ENCODE peak calls at places on chromosomes 6 and 20, in eight cellular contexts. One of them, this sample, is unnamed.

GRCh38 chr6:32970413-32971244 is 2.2 kb downstream of the BRD2 start:
- DNase-seq in AML-193: peak
- DNase-seq in T-helper 9 cell: peak
- DNase-seq in A172: peak
- DNase-seq in adrenal gland: peak
- DNase-seq in A549: peak
- DNase-seq in uterus: peak
- DNase-seq in GM13976: peak
- DNase-seq in this sample: peak

GRCh38 chr6:21305827-21306469 is 287.6 kb upstream of the SOX4 start:
- DNase-seq in A549: no peak
- DNase-seq in AML-193: peak
- DNase-seq in A172: peak
- DNase-seq in uterus: no peak
- DNase-seq in GM13976: no peak
- DNase-seq in T-helper 9 cell: no peak
- DNase-seq in adrenal gland: no peak
- DNase-seq in this sample: no peak

GRCh38 chr6:49856282-49856681 is 10.1 kb downstream of the CRISP1 start:
- DNase-seq in A172: no peak
- DNase-seq in A549: no peak
- DNase-seq in AML-193: no peak
- DNase-seq in T-helper 9 cell: no peak
- DNase-seq in adrenal gland: no peak
- DNase-seq in uterus: no peak
- DNase-seq in GM13976: no peak
- DNase-seq in this sample: no peak

GRCh38 chr6:89369009-89369408 is 16.5 kb upstream of the UBE2J1 start:
- DNase-seq in uterus: peak
- DNase-seq in A172: peak
- DNase-seq in T-helper 9 cell: no peak
- DNase-seq in adrenal gland: peak
- DNase-seq in AML-193: no peak
- DNase-seq in GM13976: no peak
- DNase-seq in A549: no peak
- DNase-seq in this sample: no peak

GRCh38 chr6:15399651-15400470 is 154.0 kb downstream of the JARID2 start:
- DNase-seq in adrenal gland: peak
- DNase-seq in GM13976: no peak
- DNase-seq in A549: peak
- DNase-seq in A172: peak
- DNase-seq in uterus: peak
- DNase-seq in AML-193: no peak
- DNase-seq in T-helper 9 cell: no peak
- DNase-seq in this sample: no peak

GRCh38 chr20:24109008-24109407 is 120.4 kb upstream of the GGTLC1 start:
- DNase-seq in A172: no peak
- DNase-seq in AML-193: no peak
- DNase-seq in uterus: no peak
- DNase-seq in GM13976: no peak
- DNase-seq in A549: no peak
- DNase-seq in T-helper 9 cell: peak
- DNase-seq in adrenal gland: no peak
- DNase-seq in this sample: no peak

GRCh38 chr6:91317247-91317646 is 730.4 kb upstream of the MAP3K7 start:
- DNase-seq in A172: no peak
- DNase-seq in T-helper 9 cell: no peak
- DNase-seq in GM13976: no peak
- DNase-seq in AML-193: no peak
- DNase-seq in uterus: no peak
- DNase-seq in A549: no peak
- DNase-seq in adrenal gland: no peak
- DNase-seq in this sample: no peak

GRCh38 chr6:87426789-87427188 is 19.0 kb downstream of the CFAP206 start:
- DNase-seq in A549: no peak
- DNase-seq in A172: no peak
- DNase-seq in GM13976: no peak
- DNase-seq in AML-193: no peak
- DNase-seq in adrenal gland: no peak
- DNase-seq in uterus: no peak
- DNase-seq in T-helper 9 cell: no peak
- DNase-seq in this sample: no peak

GRCh38 chr6:12065321-12066140 is 53.4 kb downstream of the HIVEP1 start:
- DNase-seq in A172: no peak
- DNase-seq in A549: no peak
- DNase-seq in uterus: no peak
- DNase-seq in GM13976: peak
- DNase-seq in AML-193: no peak
- DNase-seq in T-helper 9 cell: no peak
- DNase-seq in adrenal gland: no peak
- DNase-seq in this sample: no peak

GRCh38 chr6:27791182-27791939 is 120.8 kb downstream of the OR2B2 start:
- DNase-seq in T-helper 9 cell: no peak
- DNase-seq in AML-193: no peak
- DNase-seq in A549: peak
- DNase-seq in GM13976: peak
- DNase-seq in uterus: peak
- DNase-seq in A172: peak
- DNase-seq in adrenal gland: peak
- DNase-seq in this sample: peak

GRCh38 chr6:3749390-3749978 is 2.0 kb downstream of the PXDC1 start:
- DNase-seq in adrenal gland: no peak
- DNase-seq in A172: peak
- DNase-seq in GM13976: no peak
- DNase-seq in uterus: no peak
- DNase-seq in AML-193: no peak
- DNase-seq in T-helper 9 cell: no peak
- DNase-seq in A549: no peak
- DNase-seq in this sample: no peak

GRCh38 chr6:24720131-24720603 is 1.2 kb upstream of the C6orf62 start:
- DNase-seq in GM13976: peak
- DNase-seq in A172: peak
- DNase-seq in T-helper 9 cell: peak
- DNase-seq in uterus: peak
- DNase-seq in A549: peak
- DNase-seq in adrenal gland: peak
- DNase-seq in AML-193: peak
- DNase-seq in this sample: peak

GRCh38 chr6:158753826-158754225 is 65.3 kb downstream of the EZR start:
- DNase-seq in T-helper 9 cell: no peak
- DNase-seq in A172: no peak
- DNase-seq in uterus: no peak
- DNase-seq in A549: no peak
- DNase-seq in AML-193: no peak
- DNase-seq in adrenal gland: no peak
- DNase-seq in GM13976: no peak
- DNase-seq in this sample: no peak

GRCh38 chr6:31339210-31339609 is 17.8 kb downstream of the HLA-B start:
- DNase-seq in AML-193: no peak
- DNase-seq in GM13976: no peak
- DNase-seq in A549: no peak
- DNase-seq in uterus: no peak
- DNase-seq in A172: no peak
- DNase-seq in T-helper 9 cell: no peak
- DNase-seq in adrenal gland: no peak
- DNase-seq in this sample: no peak

GRCh38 chr6:346389-347030 is 45.0 kb upstream of the IRF4 start:
- DNase-seq in AML-193: no peak
- DNase-seq in uterus: peak
- DNase-seq in GM13976: no peak
- DNase-seq in A549: no peak
- DNase-seq in A172: no peak
- DNase-seq in adrenal gland: peak
- DNase-seq in T-helper 9 cell: no peak
- DNase-seq in this sample: no peak

GRCh38 chr6:113290684-113291083 is 566.5 kb upstream of the MARCKS start:
- DNase-seq in A549: no peak
- DNase-seq in AML-193: no peak
- DNase-seq in uterus: no peak
- DNase-seq in adrenal gland: no peak
- DNase-seq in A172: no peak
- DNase-seq in GM13976: no peak
- DNase-seq in T-helper 9 cell: no peak
- DNase-seq in this sample: no peak

GRCh38 chr6:117381749-117382148 is 44.0 kb downstream of the ROS1 start:
- DNase-seq in A549: no peak
- DNase-seq in AML-193: no peak
- DNase-seq in uterus: no peak
- DNase-seq in A172: no peak
- DNase-seq in T-helper 9 cell: no peak
- DNase-seq in adrenal gland: no peak
- DNase-seq in GM13976: no peak
- DNase-seq in this sample: no peak

GRCh38 chr6:26044140-26045045 is 42.8 kb upstream of the HFE start:
- DNase-seq in adrenal gland: peak
- DNase-seq in GM13976: no peak
- DNase-seq in A172: no peak
- DNase-seq in uterus: no peak
- DNase-seq in A549: no peak
- DNase-seq in T-helper 9 cell: no peak
- DNase-seq in AML-193: no peak
- DNase-seq in this sample: no peak

GRCh38 chr20:34215711-34216381 is 25.4 kb upstream of the ASIP start:
- DNase-seq in AML-193: no peak
- DNase-seq in uterus: peak
- DNase-seq in adrenal gland: peak
- DNase-seq in T-helper 9 cell: no peak
- DNase-seq in A172: peak
- DNase-seq in A549: peak
- DNase-seq in GM13976: peak
- DNase-seq in this sample: peak

GRCh38 chr20:50590348-50590664 is 80.1 kb downstream of the PTPN1 start:
- DNase-seq in adrenal gland: no peak
- DNase-seq in uterus: no peak
- DNase-seq in AML-193: no peak
- DNase-seq in GM13976: no peak
- DNase-seq in A549: no peak
- DNase-seq in T-helper 9 cell: no peak
- DNase-seq in A172: no peak
- DNase-seq in this sample: no peak

GRCh38 chr6:105326216-105326615 is 76.7 kb downstream of the PREP start:
- DNase-seq in adrenal gland: no peak
- DNase-seq in GM13976: no peak
- DNase-seq in A172: peak
- DNase-seq in T-helper 9 cell: no peak
- DNase-seq in uterus: no peak
- DNase-seq in AML-193: no peak
- DNase-seq in A549: no peak
- DNase-seq in this sample: no peak

GRCh38 chr6:42451146-42451594 is 556 bp downstream of the TRERF1 start:
- DNase-seq in A172: no peak
- DNase-seq in AML-193: peak
- DNase-seq in T-helper 9 cell: no peak
- DNase-seq in GM13976: no peak
- DNase-seq in uterus: no peak
- DNase-seq in A549: no peak
- DNase-seq in adrenal gland: no peak
- DNase-seq in this sample: no peak